ENCODE peak calls at places on chromosomes 4 and X, in nine cellular contexts. V is lower lobe of right lung; A is CD4-positive, alpha-beta memory T cell; C is psoas muscle; J is mesendoderm; F is OCI-LY7; W is thoracic aorta; L is tibial artery; B is effector memory CD4-positive, alpha-beta T cell. X is an unnamed sample.

GRCh38 chrX:139844163-139844562 is 88.7 kb downstream of the ATP11C start:
- DNase-seq in V (no peak), A (no peak), C (no peak), J (no peak), F (peak; percentile 3), W (no peak), L (no peak), B (no peak), X (no peak)

GRCh38 chr4:59583845-59584568 is 1616.1 kb upstream of the ADGRL3 start:
- DNase-seq in V (no peak), A (no peak), C (no peak), J (no peak), F (no peak), W (no peak), L (no peak), B (no peak), X (no peak)

GRCh38 chr4:107564326-107564725 is 155.7 kb downstream of the PAPSS1 start:
- DNase-seq in V (no peak), A (no peak), C (no peak), J (peak; percentile 57), F (no peak), W (no peak), L (no peak), B (no peak), X (no peak)

GRCh38 chr4:6502747-6503465 is 30.5 kb upstream of the PPP2R2C start:
- DNase-seq in V (no peak), A (no peak), C (no peak), J (no peak), F (no peak), W (no peak), L (no peak), B (no peak), X (no peak)

GRCh38 chr4:38949416-38950051 is 81.9 kb downstream of the FAM114A1 start:
- DNase-seq in V (no peak), A (peak; percentile 77), C (no peak), J (peak; percentile 18), F (peak; percentile 10), W (no peak), L (no peak), B (peak; percentile 23), X (peak; percentile 67)

GRCh38 chr4:139761461-139761860 is 95.8 kb downstream of the MGST2 start:
- DNase-seq in V (no peak), A (no peak), C (no peak), J (peak; percentile 91), F (peak; percentile 63), W (no peak), L (no peak), B (no peak), X (no peak)

GRCh38 chr4:3249681-3250437 is 900 bp downstream of the MSANTD1 start:
- DNase-seq in V (peak; percentile 42), A (no peak), C (peak; percentile 45), J (no peak), F (no peak), W (no peak), L (no peak), B (no peak), X (no peak)

GRCh38 chr4:51874551-51874950 is 31.6 kb downstream of the DCUN1D4 start:
- DNase-seq in V (no peak), A (no peak), C (no peak), J (no peak), F (no peak), W (no peak), L (no peak), B (no peak), X (no peak)

GRCh38 chr4:182923376-182923775 is 6.2 kb upstream of the DCTD start:
- DNase-seq in V (no peak), A (no peak), C (no peak), J (no peak), F (no peak), W (no peak), L (no peak), B (no peak), X (no peak)

GRCh38 chr4:8848507-8849265 is 23.0 kb downstream of the HMX1 start:
- DNase-seq in V (no peak), A (no peak), C (no peak), J (no peak), F (no peak), W (no peak), L (no peak), B (no peak), X (no peak)

GRCh38 chrX:13750204-13750603 is 15.7 kb downstream of the OFD1 start:
- DNase-seq in V (no peak), A (peak; percentile 45), C (no peak), J (peak; percentile 55), F (peak; percentile 64), W (no peak), L (no peak), B (no peak), X (peak; percentile 38)

GRCh38 chr4:3724319-3725231 is 41.6 kb upstream of the ADRA2C start:
- DNase-seq in V (no peak), A (no peak), C (peak; percentile 19), J (peak; percentile 21), F (no peak), W (no peak), L (no peak), B (no peak), X (no peak)

GRCh38 chr4:110055014-110055768 is 142.5 kb downstream of the EGF start:
- DNase-seq in V (no peak), A (no peak), C (no peak), J (peak; percentile 43), F (no peak), W (no peak), L (no peak), B (no peak), X (peak; percentile 33)

GRCh38 chrX:14352511-14352910 is 176.8 kb upstream of the GLRA2 start:
- DNase-seq in V (no peak), A (no peak), C (no peak), J (no peak), F (no peak), W (no peak), L (no peak), B (no peak), X (no peak)

GRCh38 chr4:136768213-136768924 is 763.9 kb downstream of the PCDH18 start:
- DNase-seq in V (no peak), A (no peak), C (no peak), J (no peak), F (no peak), W (no peak), L (no peak), B (no peak), X (no peak)

GRCh38 chr4:24576276-24576675 is 8.1 kb downstream of the DHX15 start:
- DNase-seq in V (no peak), A (no peak), C (no peak), J (peak; percentile 72), F (no peak), W (no peak), L (no peak), B (no peak), X (no peak)

GRCh38 chr4:180541678-180542077 is 1701.5 kb upstream of the TENM3 start:
- DNase-seq in V (no peak), A (no peak), C (no peak), J (no peak), F (no peak), W (no peak), L (no peak), B (no peak), X (no peak)
- H3K4me1 ChIP-seq in V (no peaks in the 10 kb centered on the region), A (no peaks in the 10 kb centered on the region), C (no peaks in the 10 kb centered on the region), J (no peaks in the 10 kb centered on the region), F (no peaks in the 10 kb centered on the region), W (no peaks in the 10 kb centered on the region), L (no peaks in the 10 kb centered on the region), B (no peaks in the 10 kb centered on the region), X (no peaks in the 10 kb centered on the region)

GRCh38 chr4:26171953-26172352 is 148.9 kb upstream of the RBPJ start:
- DNase-seq in V (no peak), A (no peak), C (no peak), J (no peak), F (no peak), W (no peak), L (no peak), B (no peak), X (no peak)

GRCh38 chr4:26173619-26174018 is 147.2 kb upstream of the RBPJ start:
- DNase-seq in V (no peak), A (no peak), C (no peak), J (no peak), F (no peak), W (no peak), L (no peak), B (no peak), X (no peak)

GRCh38 chr4:26175905-26176304 is 144.9 kb upstream of the RBPJ start:
- DNase-seq in V (no peak), A (no peak), C (no peak), J (no peak), F (no peak), W (no peak), L (no peak), B (no peak), X (no peak)

GRCh38 chr4:26175016-26175786 is 145.6 kb upstream of the RBPJ start:
- DNase-seq in V (no peak), A (peak; percentile 36), C (no peak), J (no peak), F (no peak), W (no peak), L (no peak), B (peak; percentile 38), X (no peak)

GRCh38 chr4:26174033-26174432 is 146.8 kb upstream of the RBPJ start:
- DNase-seq in V (no peak), A (no peak), C (no peak), J (peak; percentile 60), F (no peak), W (no peak), L (no peak), B (no peak), X (no peak)
- H3K27ac ChIP-seq in V (no peak overlapping the region), A (no peak overlapping the region), C (no peak overlapping the region), J (no peak overlapping the region), F (no peak overlapping the region), W (no peak overlapping the region), L (no peak overlapping the region), B (no peak overlapping the region), X (no peak overlapping the region)

GRCh38 chrX:80489166-80489565 is 68.9 kb downstream of the TENT5D start:
- DNase-seq in V (no peak), A (no peak), C (no peak), J (no peak), F (no peak), W (no peak), L (no peak), B (no peak), X (no peak)
- H3K4me3 ChIP-seq in V (no peak overlapping the region), A (no peak overlapping the region), C (no peak overlapping the region), J (no peak overlapping the region), F (no peak overlapping the region), W (no peak overlapping the region), L (no peak overlapping the region), B (no peak overlapping the region), X (no peak overlapping the region)

DNA sequence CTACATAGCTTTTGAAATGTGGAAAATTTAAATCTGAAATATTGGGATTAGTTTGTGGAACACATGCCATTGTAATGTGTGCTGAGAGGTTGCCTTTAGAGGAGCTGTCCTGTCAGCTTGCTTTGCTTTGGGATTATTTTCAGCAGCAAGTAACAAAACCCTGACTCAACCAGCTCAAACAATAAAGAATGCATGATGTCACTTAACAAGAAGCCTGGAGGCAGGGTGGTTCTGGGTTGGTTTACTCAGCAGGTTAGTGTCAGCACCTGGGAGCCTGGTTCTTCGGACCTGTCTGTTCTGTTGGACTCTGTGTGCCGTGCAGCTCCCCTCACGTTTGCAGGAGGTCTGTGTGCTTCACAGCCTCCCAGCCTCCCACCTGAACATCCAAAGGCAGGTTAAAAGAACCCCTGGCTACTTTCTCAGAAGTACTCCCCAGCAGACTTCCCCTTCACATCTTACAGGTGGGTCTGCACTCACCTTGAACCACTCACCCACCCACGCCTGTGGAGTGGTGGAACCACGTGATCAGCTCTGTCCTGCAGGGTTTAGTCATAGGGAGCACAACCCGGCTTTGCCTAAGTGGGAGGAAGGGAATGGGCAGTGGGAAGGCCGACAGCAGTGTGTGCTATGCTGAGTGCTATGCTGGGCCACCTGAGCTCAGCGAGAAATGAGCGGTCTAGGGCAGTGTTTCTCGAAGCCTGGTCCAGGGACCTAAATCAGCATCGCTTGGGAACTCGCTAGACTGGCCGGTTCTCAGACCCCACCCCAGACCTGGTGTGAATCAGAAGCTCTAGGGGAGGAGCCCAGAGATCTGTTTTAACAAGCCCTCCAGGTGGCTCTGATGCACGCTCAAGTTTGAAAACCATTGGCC is 20.4 kb downstream of the TMEM131L start:
- DNase-seq in V (no peak), A (no peak), C (no peak), J (peak; percentile 94), F (no peak), W (no peak), L (no peak), B (no peak), X (peak; percentile 54)
- H3K4me1 ChIP-seq in V (peaks cover 57% of the 10 kb centered on the region), A (peaks cover 84% of the 10 kb centered on the region), C (peaks cover 87% of the 10 kb centered on the region), J (peaks cover 26% of the 10 kb centered on the region), F (peaks cover 92% of the 10 kb centered on the region), W (peaks cover 49% of the 10 kb centered on the region), L (peaks cover 54% of the 10 kb centered on the region), B (peaks cover 53% of the 10 kb centered on the region), X (peaks cover 66% of the 10 kb centered on the region)

X was measured in naive thymus-derived CD4-positive, alpha-beta T cell.